ENCODE peak calls at places on chromosomes 12 and 14, in seven cellular contexts. T is heart right ventricle; I is psoas muscle; P is astrocyte; M is small intestine; N is spleen; Q is CD4-positive, CD25-positive, alpha-beta regulatory T cell. V is an unnamed sample.

GRCh38 chr12:64946132-64946829 is 121.8 kb downstream of the TBC1D30 start:
- DNase-seq in Q (no peak), M (peak; percentile 2), P (peak; percentile 41), I (no peak), N (no peak), T (peak; percentile 59), V (no peak)

GRCh38 chr12:107329569-107330324 is 236.4 kb upstream of the CRY1 start:
- DNase-seq in M (no peak), Q (no peak), T (no peak), N (no peak), I (no peak), P (no peak), V (no peak)

GRCh38 chr14:54650331-54651017 is 83.5 kb downstream of the SAMD4A start:
- DNase-seq in Q (no peak), P (peak; percentile 93), I (no peak), T (peak; percentile 50), N (no peak), M (no peak), V (no peak)

GRCh38 chr12:83122623-83122934 is 435.9 kb downstream of the TMTC2 start:
- DNase-seq in M (no peak), P (no peak), Q (no peak), T (no peak), N (no peak), I (no peak), V (no peak)

GRCh38 chr12:42631507-42631906 is 42.0 kb upstream of the PRICKLE1 start:
- DNase-seq in P (no peak), T (no peak), Q (no peak), N (no peak), M (no peak), I (no peak), V (no peak)

GRCh38 chr12:113519464-113520191 is 48.0 kb upstream of the LHX5 start:
- DNase-seq in I (no peak), Q (no peak), M (no peak), P (no peak), N (no peak), T (no peak), V (no peak)

GRCh38 chr12:1552978-1553471 is 41.4 kb downstream of the FBXL14 start:
- DNase-seq in P (peak; percentile 18), Q (no peak), T (no peak), N (no peak), I (no peak), M (no peak), V (no peak)

GRCh38 chr12:41362511-41362910 is 174.4 kb downstream of the PDZRN4 start:
- DNase-seq in N (no peak), T (no peak), Q (no peak), I (no peak), M (no peak), P (no peak), V (no peak)

GRCh38 chr12:116360579-116361403 is 83.3 kb upstream of the MED13L start:
- DNase-seq in N (peak; percentile 40), I (no peak), P (no peak), Q (peak; percentile 36), T (no peak), M (no peak), V (no peak)

GRCh38 chr12:71727958-71728357 is 26.7 kb upstream of the RAB21 start:
- DNase-seq in M (no peak), I (no peak), T (no peak), Q (no peak), P (no peak), N (no peak), V (no peak)

GRCh38 chr12:113271853-113272561 is 50.7 kb downstream of the TPCN1 start:
- DNase-seq in N (no peak), T (peak; percentile 85), Q (no peak), I (peak; percentile 88), P (peak; percentile 70), M (no peak), V (peak; percentile 59)

GRCh38 chr14:40053396-40053795 is 621.2 kb upstream of the FBXO33 start:
- DNase-seq in I (no peak), P (no peak), M (no peak), T (no peak), N (no peak), Q (no peak), V (no peak)

GRCh38 chr14:95255013-95255412 is 64.7 kb downstream of the CLMN start:
- DNase-seq in P (no peak), Q (no peak), I (no peak), M (no peak), N (no peak), T (no peak), V (no peak)

GRCh38 chr12:5796171-5797091 is 148.6 kb downstream of the ANO2 start:
- DNase-seq in Q (peak; percentile 1), M (peak; percentile 67), N (no peak), P (no peak), T (no peak), I (no peak), V (no peak)

GRCh38 chr12:57027805-57028153 is 11.4 kb upstream of the TAC3 start:
- DNase-seq in M (no peak), P (no peak), T (no peak), N (no peak), I (no peak), Q (no peak), V (no peak)

GRCh38 chr12:89840162-89840922 is 131.7 kb upstream of the ATP2B1 start:
- DNase-seq in N (no peak), M (no peak), T (no peak), P (no peak), Q (no peak), I (no peak), V (no peak)

GRCh38 chr12:86724716-86725115 is 468.5 kb upstream of the MGAT4C start:
- DNase-seq in P (peak; percentile 85), N (no peak), T (no peak), I (no peak), M (no peak), Q (no peak), V (no peak)

GRCh38 chr12:122983789-122984515 is 3.5 kb downstream of the ARL6IP4 start:
- DNase-seq in N (no peak), P (no peak), I (no peak), T (no peak), Q (no peak), M (no peak), V (no peak)
- H3K4me1 ChIP-seq in N (peaks cover 60% of the 10 kb centered on the region), P (peaks cover 43% of the 10 kb centered on the region), I (peaks cover 45% of the 10 kb centered on the region), T (peaks cover 31% of the 10 kb centered on the region), Q (peaks cover 52% of the 10 kb centered on the region), M (peaks cover 4% of the 10 kb centered on the region), V (peaks cover 57% of the 10 kb centered on the region)

GRCh38 chr12:102232446-102232845 is 34.8 kb upstream of the PMCH start:
- DNase-seq in N (no peak), P (peak; percentile 13), Q (no peak), I (no peak), M (no peak), T (peak; percentile 5), V (no peak)
- H3K4me1 ChIP-seq in N (no peaks in the 10 kb centered on the region), P (no peaks in the 10 kb centered on the region), Q (no peaks in the 10 kb centered on the region), I (no peaks in the 10 kb centered on the region), M (no peaks in the 10 kb centered on the region), T (no peaks in the 10 kb centered on the region), V (no peaks in the 10 kb centered on the region)

GRCh38 chr14:59282366-59282765 is 93.9 kb downstream of the DAAM1 start:
- DNase-seq in P (peak; percentile 52), I (no peak), T (no peak), N (no peak), M (no peak), Q (no peak), V (no peak)

GRCh38 chr14:59283380-59283779 is 94.9 kb downstream of the DAAM1 start:
- DNase-seq in I (no peak), Q (no peak), T (no peak), P (peak; percentile 70), N (no peak), M (no peak), V (no peak)

GRCh38 chr14:59278111-59278510 is 89.6 kb downstream of the DAAM1 start:
- DNase-seq in N (no peak), I (no peak), P (peak; percentile 94), T (no peak), M (no peak), Q (no peak), V (no peak)

GRCh38 chr14:59281613-59282012 is 93.1 kb downstream of the DAAM1 start:
- DNase-seq in N (no peak), T (no peak), M (no peak), I (no peak), Q (no peak), P (peak; percentile 74), V (no peak)

GRCh38 chr14:59280961-59281360 is 92.5 kb downstream of the DAAM1 start:
- DNase-seq in M (no peak), Q (no peak), P (no peak), T (no peak), I (no peak), N (no peak), V (no peak)
- H3K4me1 ChIP-seq in M (no peaks in the 10 kb centered on the region), Q (peaks cover 5% of the 10 kb centered on the region), P (peaks cover 25% of the 10 kb centered on the region), T (no peaks in the 10 kb centered on the region), I (peaks cover under 1% of the 10 kb centered on the region), N (no peaks in the 10 kb centered on the region), V (peaks cover 54% of the 10 kb centered on the region)

GRCh38 chr12:50620975-50621360 is 116.2 kb downstream of the DIP2B start:
- DNase-seq in M (no peak), P (no peak), I (no peak), N (no peak), T (no peak), Q (peak; percentile 15), V (no peak)
- H3K4me1 ChIP-seq in M (peaks cover 22% of the 10 kb centered on the region), P (peaks cover 36% of the 10 kb centered on the region), I (peaks cover 31% of the 10 kb centered on the region), N (peaks cover 51% of the 10 kb centered on the region), T (no peaks in the 10 kb centered on the region), Q (peaks cover 45% of the 10 kb centered on the region), V (peaks cover 17% of the 10 kb centered on the region)

GRCh38 chr14:91029451-91030217 is 30.8 kb downstream of the RPS6KA5 start:
- DNase-seq in T (no peak), I (no peak), N (no peak), M (no peak), Q (peak; percentile 36), P (no peak), V (no peak)
- H3K4me1 ChIP-seq in T (no peaks in the 10 kb centered on the region), I (peaks cover 12% of the 10 kb centered on the region), N (peaks cover 8% of the 10 kb centered on the region), M (no peaks in the 10 kb centered on the region), Q (peaks cover 16% of the 10 kb centered on the region), P (no peaks in the 10 kb centered on the region), V (no peaks in the 10 kb centered on the region)